ENCODE peak calls at places on chromosomes 6 and 20, in seven cellular contexts. C is T-helper 1 cell, T is AG20443, E is EL, K is lung microvascular endothelial cell, G is glutamatergic neuron, Y is osteocyte. H is an unnamed sample.

GRCh38 chr20:53926428-53927028 is 143.9 kb downstream of the BCAS1 start:
- DNase-seq in Y (no peak), G (no peak), E (peak), K (peak), C (peak), T (peak), H (peak)

GRCh38 chr6:131949909-131950766 is 1.0 kb downstream of the CCN2 start:
- DNase-seq in Y (peak), T (peak), C (no peak), G (peak), E (peak), K (peak), H (peak)

GRCh38 chr20:25706793-25707192 is 10.1 kb upstream of the ZNF337 start:
- DNase-seq in Y (no peak), C (peak), G (no peak), K (no peak), T (no peak), E (no peak), H (no peak)

GRCh38 chr6:4589295-4589694 is 186.9 kb upstream of the CDYL start:
- DNase-seq in K (no peak), T (no peak), Y (no peak), E (no peak), G (no peak), C (no peak), H (no peak)

GRCh38 chr20:34987288-34988175 is 31.9 kb downstream of the MYH7B start:
- DNase-seq in C (no peak), E (no peak), K (no peak), Y (no peak), T (no peak), G (no peak), H (no peak)

GRCh38 chr6:20188630-20189075 is 23.6 kb downstream of the MBOAT1 start:
- DNase-seq in K (no peak), E (peak), C (no peak), T (no peak), Y (no peak), G (no peak), H (no peak)

GRCh38 chr6:13472976-13473645 is 14.3 kb downstream of the GFOD1 start:
- DNase-seq in E (no peak), C (no peak), T (no peak), G (no peak), K (no peak), Y (peak), H (no peak)

GRCh38 chr6:163083141-163083540 is 331.4 kb upstream of the QKI start:
- DNase-seq in G (no peak), E (no peak), C (no peak), T (no peak), Y (no peak), K (no peak), H (no peak)

GRCh38 chr6:133312006-133312405 is 70.8 kb downstream of the EYA4 start:
- DNase-seq in Y (no peak), K (no peak), C (no peak), T (no peak), G (no peak), E (no peak), H (no peak)

GRCh38 chr6:106745824-106746610 is 116.6 kb downstream of the QRSL1 start:
- DNase-seq in E (peak), T (no peak), C (no peak), G (no peak), Y (no peak), K (no peak), H (peak)

H was measured in fibroblast of gingiva.